ENCODE peak calls at places on chromosomes 6 and 20, in four cellular contexts. C is A549, Q is K562, R is HepG2. H is an unnamed sample.

GRCh38 chr6:108559884-108560462 is 744 bp upstream of the FOXO3 start:
- DNase-seq in R (peak; percentile 39), C (peak; percentile 67), Q (peak; percentile 46), H (peak; percentile 78)

GRCh38 chr6:83890520-83890919 is 31.0 kb downstream of the CYB5R4 start:
- DNase-seq in R (no peak), C (no peak), Q (no peak), H (no peak)

GRCh38 chr6:157592566-157592965 is 211.6 kb downstream of the ZDHHC14 start:
- DNase-seq in C (no peak), Q (peak; percentile 70), R (no peak), H (no peak)

GRCh38 chr20:57478176-57478575 is 46.8 kb downstream of the CTCFL start:
- DNase-seq in C (no peak), R (no peak), Q (no peak), H (no peak)

GRCh38 chr20:41862023-41862422 is 243.8 kb upstream of the CHD6 start:
- DNase-seq in C (no peak), R (no peak), Q (no peak), H (peak; percentile 24)

GRCh38 chr20:38414769-38415450 is 20.2 kb downstream of the SNHG17 start:
- DNase-seq in C (no peak), Q (no peak), R (no peak), H (peak; percentile 9)

GRCh38 chr20:36802326-36803223 is 29.0 kb upstream of the DSN1 start:
- DNase-seq in Q (no peak), R (no peak), C (peak; percentile 38), H (no peak)

GRCh38 chr20:46914789-46915359 is 20.2 kb downstream of the EYA2 start:
- DNase-seq in C (no peak), Q (no peak), R (no peak), H (no peak)

GRCh38 chr6:12861603-12862002 is 145.0 kb downstream of the PHACTR1 start:
- DNase-seq in C (no peak), Q (no peak), R (no peak), H (no peak)

GRCh38 chr20:38804682-38805501 is 605 bp upstream of the PPP1R16B start:
- DNase-seq in Q (no peak), C (no peak), R (no peak), H (peak; percentile 48)

GRCh38 chr6:122671246-122671645 is 61.0 kb downstream of the PKIB start:
- DNase-seq in C (no peak), R (no peak), Q (no peak), H (no peak)

GRCh38 chr20:16388731-16389130 is 184.5 kb downstream of the KIF16B start:
- DNase-seq in R (no peak), C (no peak), Q (no peak), H (no peak)

GRCh38 chr6:170221753-170222400 is 69.0 kb downstream of the DLL1 start:
- DNase-seq in R (no peak), Q (no peak), C (no peak), H (no peak)

GRCh38 chr6:36104836-36105235 is 25.5 kb upstream of the MAPK13 start:
- DNase-seq in C (no peak), R (no peak), Q (no peak), H (no peak)

GRCh38 chr6:71299541-71300470 is 11.2 kb downstream of the OGFRL1 start:
- DNase-seq in R (no peak), Q (no peak), C (no peak), H (no peak)

GRCh38 chr6:111263837-111264236 is 176.5 kb downstream of the SLC16A10 start:
- DNase-seq in Q (peak; percentile 36), C (no peak), R (no peak), H (no peak)

GRCh38 chr20:59645761-59646171 is 41.4 kb downstream of the PHACTR3 start:
- DNase-seq in R (no peak), C (no peak), Q (no peak), H (no peak)

GRCh38 chr6:129084406-129084805 is 201.5 kb downstream of the LAMA2 start:
- DNase-seq in R (no peak), C (no peak), Q (no peak), H (no peak)

GRCh38 chr20:50987493-50988210 is 29.0 kb downstream of the MOCS3 start:
- DNase-seq in R (peak; percentile 89), Q (peak; percentile 74), C (peak; percentile 92), H (peak; percentile 69)

GRCh38 chr6:45896783-45897441 is 118.7 kb downstream of the CLIC5 start:
- DNase-seq in R (no peak), C (no peak), Q (no peak), H (no peak)

GRCh38 chr20:32017711-32018251 is 7.5 kb downstream of the CCM2L start:
- DNase-seq in R (peak; percentile 69), C (peak; percentile 53), Q (peak; percentile 76), H (peak; percentile 93)

GRCh38 chr20:9110365-9110764 is 41.5 kb downstream of the PLCB4 start:
- DNase-seq in C (no peak), Q (no peak), R (no peak), H (no peak)

GRCh38 chr20:12047838-12048432 is 130.2 kb downstream of the BTBD3 start:
- DNase-seq in R (no peak), Q (no peak), C (no peak), H (no peak)

GRCh38 chr20:2932497-2932896 is 59.2 kb downstream of the PTPRA start:
- DNase-seq in R (no peak), Q (no peak), C (no peak), H (no peak)

GRCh38 chr6:125742433-125743120 is 6.9 kb upstream of the HEY2 start:
- DNase-seq in Q (no peak), R (no peak), C (no peak), H (no peak)

GRCh38 chr20:1210501-1210900 is 7.2 kb downstream of the C20orf202 start:
- DNase-seq in C (no peak), Q (no peak), R (no peak), H (no peak)

GRCh38 chr20:43409041-43409913 is 48.4 kb upstream of the SRSF6 start:
- DNase-seq in C (peak; percentile 48), Q (peak; percentile 26), R (peak; percentile 50), H (peak; percentile 61)

GRCh38 chr6:44223471-44224153 is at the start of gene SLC29A1:
- DNase-seq in R (peak; percentile 74), C (peak; percentile 69), Q (peak; percentile 97), H (peak; percentile 87)

GRCh38 chr6:149335924-149336323 is 18.4 kb downstream of the TAB2 start:
- DNase-seq in Q (no peak), C (peak; percentile 69), R (no peak), H (no peak)

GRCh38 chr6:156695747-156696146 is 81.4 kb upstream of the ARID1B start:
- DNase-seq in R (no peak), Q (no peak), C (no peak), H (no peak)

GRCh38 chr20:34522969-34523871 is 7.0 kb downstream of the DYNLRB1 start:
- DNase-seq in Q (peak; percentile 37), C (peak; percentile 82), R (peak; percentile 83), H (peak; percentile 83)

GRCh38 chr20:46036370-46036769 is 7.4 kb downstream of the SLC12A5 start:
- DNase-seq in R (no peak), C (no peak), Q (no peak), H (no peak)

GRCh38 chr6:14243617-14244016 is 126.0 kb downstream of the CD83 start:
- DNase-seq in C (no peak), Q (no peak), R (no peak), H (no peak)

GRCh38 chr20:21705466-21706344 is at the start of gene PAX1:
- DNase-seq in R (no peak), C (peak; percentile 16), Q (no peak), H (no peak)

GRCh38 chr6:21158149-21158548 is 435.4 kb upstream of the SOX4 start:
- DNase-seq in C (no peak), R (no peak), Q (no peak), H (no peak)

GRCh38 chr20:51802170-51802745 is at the start of gene SALL4:
- DNase-seq in Q (no peak), C (no peak), R (no peak), H (peak; percentile 88)

GRCh38 chr6:8102122-8102958 is at the start of gene EEF1E1:
- DNase-seq in C (peak; percentile 94), Q (peak; percentile 99), R (peak; percentile 97), H (peak; percentile 97)
- TF ChIP-seq HMGXB4 in C (no peak), Q (peak; percentile 28), R (peak; percentile 61), H (no peak)

GRCh38 chr6:25105070-25105925 is 169.5 kb upstream of the RIPOR2 start:
- DNase-seq in R (no peak), C (no peak), Q (no peak), H (no peak)

GRCh38 chr6:25107218-25107617 is 171.5 kb upstream of the RIPOR2 start:
- DNase-seq in C (no peak), R (no peak), Q (no peak), H (no peak)

GRCh38 chr6:25100288-25100687 is 164.5 kb upstream of the RIPOR2 start:
- DNase-seq in C (no peak), Q (no peak), R (no peak), H (no peak)

GRCh38 chr6:25103603-25104002 is 167.8 kb upstream of the RIPOR2 start:
- DNase-seq in R (no peak), Q (no peak), C (no peak), H (no peak)
- TF ChIP-seq HMGXB4 in R (no peak), Q (no peak), C (no peak), H (no peak)

GRCh38 chr20:63288581-63289251 is 4.3 kb upstream of the COL20A1 start:
- DNase-seq in Q (no peak), C (no peak), R (no peak), H (no peak)

GRCh38 chr20:63290677-63291472 is 2.1 kb upstream of the COL20A1 start:
- DNase-seq in C (peak; percentile 51), R (peak; percentile 41), Q (peak; percentile 87), H (peak; percentile 86)

GRCh38 chr20:63291811-63292210 is 1.2 kb upstream of the COL20A1 start:
- DNase-seq in C (no peak), R (no peak), Q (no peak), H (no peak)

GRCh38 chr20:63289311-63290135 is 3.5 kb upstream of the COL20A1 start:
- DNase-seq in C (no peak), R (no peak), Q (no peak), H (no peak)

GRCh38 chr20:63290136-63290676 is 2.8 kb upstream of the COL20A1 start:
- DNase-seq in R (no peak), Q (no peak), C (no peak), H (no peak)
- TF ChIP-seq HMGXB4 in R (no peak), Q (no peak), C (no peak), H (no peak)

GRCh38 chr6:135902756-135903331 is 51.3 kb downstream of the PDE7B start:
- DNase-seq in C (no peak), Q (no peak), R (no peak), H (no peak)

GRCh38 chr6:135906542-135906941 is 55.0 kb downstream of the PDE7B start:
- DNase-seq in R (no peak), Q (no peak), C (no peak), H (no peak)

GRCh38 chr6:135901776-135902524 is 50.4 kb downstream of the PDE7B start:
- DNase-seq in C (no peak), R (no peak), Q (no peak), H (no peak)

GRCh38 chr6:135904666-135905065 is 53.2 kb downstream of the PDE7B start:
- DNase-seq in R (no peak), Q (no peak), C (no peak), H (no peak)

GRCh38 chr6:135905604-135906300 is 54.3 kb downstream of the PDE7B start:
- DNase-seq in C (no peak), R (no peak), Q (no peak), H (no peak)
- TF ChIP-seq HMGXB4 in C (no peak), R (no peak), Q (no peak), H (no peak)

GRCh38 chr6:40735126-40735920 is 148.2 kb upstream of the LRFN2 start:
- DNase-seq in Q (no peak), C (no peak), R (no peak), H (no peak)
- TF ChIP-seq HMGXB4 in Q (no peak), C (no peak), R (no peak), H (no peak)